ENCODE peak calls at places on chromosomes 11 and 22, in ten cellular contexts. Q is AG09309; J is fibroblast of lung; R is HFF-Myc; G is AG04449; H is suprapubic skin; P is stomach; O is K562; L is A549; S is CD8-positive, alpha-beta T cell. Z is an unnamed sample.

GRCh38 chr11:88535266-88535665 is 197.7 kb upstream of the CTSC start:
- DNase-seq in Q (no peak), J (peak), R (no peak), G (no peak), H (no peak), P (no peak), O (no peak), L (no peak), S (no peak), Z (no peak)

GRCh38 chr11:11218287-11218986 is 134.6 kb downstream of the CSNK2A3 start:
- DNase-seq in Q (no peak), J (no peak), R (no peak), G (no peak), H (no peak), P (peak), O (no peak), L (no peak), S (no peak), Z (no peak)

GRCh38 chr11:2088746-2089535 is 50.2 kb downstream of the IGF2 start:
- DNase-seq in Q (no peak), J (no peak), R (no peak), G (no peak), H (no peak), P (peak), O (peak), L (peak), S (no peak), Z (no peak)

GRCh38 chr11:75826463-75827220 is 11.6 kb downstream of the UVRAG start:
- DNase-seq in Q (no peak), J (peak), R (no peak), G (no peak), H (no peak), P (no peak), O (no peak), L (no peak), S (no peak), Z (peak)

GRCh38 chr22:30488121-30488520 is 16.3 kb upstream of the SEC14L3 start:
- DNase-seq in Q (no peak), J (no peak), R (no peak), G (no peak), H (no peak), P (no peak), O (no peak), L (no peak), S (no peak), Z (no peak)

GRCh38 chr22:39153220-39153860 is 860 bp upstream of the CBX7 start:
- DNase-seq in Q (no peak), J (no peak), R (no peak), G (no peak), H (no peak), P (no peak), O (no peak), L (no peak), S (no peak), Z (no peak)

GRCh38 chr11:46446343-46446751 is 54.8 kb upstream of the CHRM4 start:
- DNase-seq in Q (no peak), J (peak), R (no peak), G (peak), H (no peak), P (no peak), O (no peak), L (no peak), S (no peak), Z (peak)

GRCh38 chr11:119340335-119341221 is at the start of gene C1QTNF5:
- DNase-seq in Q (no peak), J (peak), R (no peak), G (no peak), H (peak), P (peak), O (peak), L (no peak), S (no peak), Z (peak)

GRCh38 chr11:81237139-81237538 is 1496.5 kb downstream of the FAM181B start:
- DNase-seq in Q (no peak), J (peak), R (no peak), G (no peak), H (no peak), P (no peak), O (no peak), L (peak), S (no peak), Z (peak)

GRCh38 chr11:1561266-1561665 is 10.8 kb downstream of the DUSP8 start:
- DNase-seq in Q (no peak), J (no peak), R (no peak), G (no peak), H (no peak), P (no peak), O (no peak), L (no peak), S (no peak), Z (no peak)

GRCh38 chr11:46350695-46351094 is 3.4 kb downstream of the DGKZ start:
- DNase-seq in Q (no peak), J (no peak), R (no peak), G (no peak), H (no peak), P (no peak), O (no peak), L (no peak), S (no peak), Z (no peak)

GRCh38 chr11:119472186-119472855 is 49.3 kb upstream of the THY1 start:
- DNase-seq in Q (no peak), J (peak), R (no peak), G (no peak), H (no peak), P (peak), O (no peak), L (no peak), S (no peak), Z (peak)

GRCh38 chr11:63682045-63682915 is 980 bp downstream of the RTN3 start:
- DNase-seq in Q (no peak), J (no peak), R (no peak), G (no peak), H (no peak), P (no peak), O (peak), L (peak), S (no peak), Z (peak)

GRCh38 chr11:19853016-19853415 is 140.4 kb downstream of the NAV2 start:
- DNase-seq in Q (no peak), J (peak), R (no peak), G (no peak), H (no peak), P (no peak), O (no peak), L (no peak), S (no peak), Z (no peak)

GRCh38 chr11:11977206-11977938 is 31.1 kb downstream of the DKK3 start:
- DNase-seq in Q (peak), J (peak), R (peak), G (peak), H (no peak), P (peak), O (no peak), L (peak), S (no peak), Z (peak)

GRCh38 chr11:68309621-68310185 is 2.7 kb upstream of the LRP5 start:
- DNase-seq in Q (no peak), J (no peak), R (no peak), G (no peak), H (no peak), P (no peak), O (no peak), L (no peak), S (no peak), Z (no peak)

GRCh38 chr11:134244593-134244992 is 8.6 kb downstream of the THYN1 start:
- DNase-seq in Q (no peak), J (no peak), R (no peak), G (no peak), H (peak), P (no peak), O (peak), L (peak), S (peak), Z (peak)

GRCh38 chr11:74702383-74703007 is 28.7 kb downstream of the CHRDL2 start:
- DNase-seq in Q (no peak), J (peak), R (peak), G (no peak), H (no peak), P (peak), O (peak), L (peak), S (peak), Z (peak)

GRCh38 chr11:13140028-13140870 is 131.1 kb downstream of the RASSF10 start:
- DNase-seq in Q (no peak), J (peak), R (peak), G (no peak), H (no peak), P (peak), O (no peak), L (peak), S (no peak), Z (peak)

GRCh38 chr22:33921576-33922181 is 1.4 kb upstream of the LARGE1 start:
- DNase-seq in Q (no peak), J (peak), R (no peak), G (no peak), H (peak), P (peak), O (no peak), L (peak), S (peak), Z (peak)

GRCh38 chr11:47378011-47378835 is at the start of gene SPI1:
- DNase-seq in Q (no peak), J (no peak), R (no peak), G (no peak), H (no peak), P (peak), O (peak), L (no peak), S (no peak), Z (no peak)

GRCh38 chr11:2929511-2929879 is 275 bp upstream of the PHLDA2 start:
- DNase-seq in Q (no peak), J (peak), R (no peak), G (no peak), H (no peak), P (peak), O (peak), L (peak), S (peak), Z (peak)

GRCh38 chr11:32396331-32396730 is 39.0 kb downstream of the WT1 start:
- DNase-seq in Q (no peak), J (no peak), R (no peak), G (no peak), H (no peak), P (no peak), O (no peak), L (no peak), S (no peak), Z (no peak)

GRCh38 chr11:90349741-90350140 is 126.9 kb upstream of the CHORDC1 start:
- DNase-seq in Q (no peak), J (no peak), R (no peak), G (no peak), H (no peak), P (no peak), O (no peak), L (no peak), S (no peak), Z (no peak)

GRCh38 chr11:9687736-9688494 is 24.0 kb downstream of the SWAP70 start:
- DNase-seq in Q (no peak), J (peak), R (no peak), G (no peak), H (no peak), P (peak), O (no peak), L (no peak), S (no peak), Z (peak)

GRCh38 chr11:8760896-8761295 is 78.3 kb downstream of the RPL27A start:
- DNase-seq in Q (no peak), J (peak), R (no peak), G (no peak), H (no peak), P (no peak), O (no peak), L (no peak), S (no peak), Z (peak)

GRCh38 chr11:83449338-83449913 is 163.3 kb upstream of the CCDC90B start:
- DNase-seq in Q (no peak), J (peak), R (no peak), G (no peak), H (no peak), P (no peak), O (no peak), L (no peak), S (no peak), Z (no peak)

GRCh38 chr22:26892401-26893033 is 235.1 kb downstream of the MIAT start:
- DNase-seq in Q (no peak), J (peak), R (no peak), G (no peak), H (no peak), P (peak), O (no peak), L (peak), S (no peak), Z (peak)

GRCh38 chr22:49933236-49933921 is 14.9 kb downstream of the CRELD2 start:
- DNase-seq in Q (no peak), J (no peak), R (no peak), G (no peak), H (no peak), P (peak), O (no peak), L (no peak), S (no peak), Z (no peak)
- H3K4me3 ChIP-seq in Q (no peak), J (no peak), R (no peak), G (no peak), H (peak), P (peak), O (no peak), L (no peak), S (no peak), Z (no peak)

GRCh38 chr22:37599161-37599560 is 9.5 kb upstream of the GGA1 start:
- DNase-seq in Q (no peak), J (no peak), R (no peak), G (no peak), H (no peak), P (no peak), O (no peak), L (peak), S (no peak), Z (no peak)

GRCh38 chr22:37588540-37589215 is 8.8 kb upstream of the LGALS2 start:
- DNase-seq in Q (no peak), J (no peak), R (no peak), G (no peak), H (no peak), P (no peak), O (no peak), L (no peak), S (no peak), Z (no peak)

GRCh38 chr22:37589607-37590006 is 9.7 kb upstream of the LGALS2 start:
- DNase-seq in Q (no peak), J (no peak), R (no peak), G (no peak), H (no peak), P (no peak), O (no peak), L (no peak), S (no peak), Z (no peak)

GRCh38 chr22:37591823-37592404 is 12.0 kb upstream of the LGALS2 start:
- DNase-seq in Q (no peak), J (no peak), R (no peak), G (no peak), H (no peak), P (no peak), O (no peak), L (no peak), S (no peak), Z (no peak)

GRCh38 chr22:37594237-37594636 is 14.3 kb upstream of the LGALS2 start:
- DNase-seq in Q (no peak), J (no peak), R (no peak), G (no peak), H (no peak), P (no peak), O (no peak), L (no peak), S (no peak), Z (no peak)
- TF ChIP-seq CTCF in Q (no peak), J (no peak), R (no peak), G (no peak), H (no peak), P (no peak), O (no peak), L (no peak), S (no peak), Z (no peak)

DNA sequence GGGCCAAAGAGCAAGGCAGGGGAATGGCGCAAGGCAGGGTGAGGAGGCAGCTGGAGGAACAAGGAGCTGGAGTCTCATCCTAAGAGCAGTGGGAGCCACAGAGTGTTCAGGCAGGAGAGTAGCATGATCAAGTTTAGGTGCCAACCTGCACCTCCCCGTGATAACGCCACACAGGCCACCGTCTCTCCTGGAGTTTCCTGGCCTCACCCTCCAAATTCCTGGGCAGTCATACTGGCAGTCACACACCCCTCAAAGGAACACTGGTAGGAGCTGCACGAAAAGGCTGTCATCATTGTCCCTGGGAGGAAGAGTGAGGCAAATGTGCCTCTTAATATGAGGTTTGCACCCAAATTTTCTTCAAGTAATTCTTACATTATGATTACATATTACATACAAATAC is 36.3 kb upstream of the RTL6 start:
- DNase-seq in Q (no peak), J (no peak), R (no peak), G (no peak), H (no peak), P (no peak), O (no peak), L (no peak), S (no peak), Z (no peak)
- H3K4me3 ChIP-seq in Q (no peak), J (no peak), R (no peak), G (no peak), H (no peak), P (no peak), O (no peak), L (no peak), S (no peak), Z (no peak)

DNA sequence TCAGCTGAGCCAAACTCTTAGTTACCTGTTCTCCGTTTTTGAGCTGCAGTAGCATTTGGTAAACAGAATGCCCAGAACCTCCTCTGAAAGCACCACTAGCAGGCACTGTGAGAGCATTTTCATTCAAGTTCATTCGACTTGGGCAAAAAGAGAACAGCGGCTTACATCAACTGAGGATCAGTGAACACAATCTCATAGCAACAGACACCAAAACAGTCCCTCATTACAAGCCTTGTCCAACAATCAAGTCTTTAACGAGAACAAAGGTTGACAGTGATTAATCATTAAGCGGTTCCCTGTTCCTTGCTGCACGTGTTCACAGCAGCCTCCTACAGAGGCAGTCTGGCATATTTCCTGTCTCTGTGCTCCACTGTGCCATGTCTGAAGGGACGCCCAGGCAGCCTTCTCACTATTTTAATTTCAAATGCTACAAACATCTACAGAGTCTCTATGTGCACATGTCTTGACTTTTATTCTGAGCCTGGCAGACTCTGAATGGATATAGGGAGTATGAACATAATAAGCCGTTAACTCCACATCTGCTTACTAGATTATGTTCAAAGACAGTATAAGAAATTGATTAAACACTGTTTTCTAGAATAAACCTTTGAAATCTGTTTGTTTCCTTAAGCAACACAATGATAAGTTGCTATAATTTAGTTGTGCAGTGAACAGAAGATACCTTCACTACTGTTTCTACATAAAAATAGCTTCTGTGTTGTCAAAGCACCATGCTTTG is 88.3 kb upstream of the MTMR2 start:
- DNase-seq in Q (peak), J (peak), R (peak), G (peak), H (no peak), P (no peak), O (no peak), L (peak), S (peak), Z (peak)
- TF ChIP-seq CTCF in Q (peak), J (peak), R (peak), G (peak), H (peak), P (peak), O (peak), L (peak), S (peak), Z (peak)

GRCh38 chr11:117706322-117706814 is 90.6 kb downstream of the DSCAML1 start:
- DNase-seq in Q (no peak), J (no peak), R (no peak), G (no peak), H (no peak), P (no peak), O (no peak), L (no peak), S (no peak), Z (no peak)
- H3K4me3 ChIP-seq in Q (no peak), J (no peak), R (no peak), G (no peak), H (no peak), P (no peak), O (no peak), L (no peak), S (no peak), Z (no peak)

Z was measured in fibroblast of villous mesenchyme.